ENCODE peak calls at places on chromosomes 5 and 9, in ten cellular contexts. T, L, A, I, B, S, G, M, H and R are unnamed samples.

GRCh38 chr9:27749838-27750237 is 176.6 kb upstream of the C9orf72 start:
- DNase-seq in T (no peak), L (no peak), A (no peak), I (no peak), B (peak), S (no peak), G (peak), M (no peak), H (no peak), R (no peak)

GRCh38 chr5:72280655-72281069 is 39.4 kb downstream of the MRPS27 start:
- DNase-seq in T (no peak), L (no peak), A (peak), I (peak), B (peak), S (peak), G (peak), M (peak), H (peak), R (peak)

GRCh38 chr5:72448368-72448767 is 58.8 kb downstream of the ZNF366 start:
- DNase-seq in T (no peak), L (no peak), A (no peak), I (peak), B (no peak), S (no peak), G (no peak), M (no peak), H (no peak), R (no peak)

GRCh38 chr9:35162605-35163315 is 951 bp downstream of the UNC13B start:
- DNase-seq in T (peak), L (no peak), A (no peak), I (no peak), B (peak), S (no peak), G (no peak), M (no peak), H (no peak), R (peak)

GRCh38 chr9:124950050-124950718 is 9.3 kb upstream of the GOLGA1 start:
- DNase-seq in T (no peak), L (no peak), A (no peak), I (no peak), B (no peak), S (no peak), G (no peak), M (no peak), H (no peak), R (no peak)

GRCh38 chr5:37786855-37787254 is 53.0 kb downstream of the GDNF start:
- DNase-seq in T (no peak), L (no peak), A (peak), I (no peak), B (peak), S (no peak), G (peak), M (no peak), H (peak), R (peak)

GRCh38 chr5:11384441-11385250 is 519.6 kb downstream of the CTNND2 start:
- DNase-seq in T (no peak), L (no peak), A (no peak), I (peak), B (peak), S (peak), G (peak), M (no peak), H (no peak), R (peak)

GRCh38 chr5:165913059-165913458 is 2378.4 kb upstream of the WWC1 start:
- DNase-seq in T (no peak), L (no peak), A (no peak), I (no peak), B (no peak), S (no peak), G (no peak), M (no peak), H (no peak), R (no peak)

GRCh38 chr5:80109549-80110478 is 74.7 kb downstream of the THBS4 start:
- DNase-seq in T (no peak), L (peak), A (no peak), I (peak), B (no peak), S (no peak), G (no peak), M (no peak), H (no peak), R (no peak)

GRCh38 chr9:120869726-120870125 is 7.3 kb downstream of the PHF19 start:
- DNase-seq in T (no peak), L (no peak), A (no peak), I (no peak), B (no peak), S (no peak), G (no peak), M (peak), H (no peak), R (no peak)

GRCh38 chr9:120868676-120869359 is 8.2 kb downstream of the PHF19 start:
- DNase-seq in T (peak), L (peak), A (peak), I (peak), B (peak), S (peak), G (peak), M (peak), H (peak), R (peak)

GRCh38 chr9:120869360-120869687 is 7.7 kb downstream of the PHF19 start:
- DNase-seq in T (no peak), L (no peak), A (no peak), I (no peak), B (no peak), S (no peak), G (no peak), M (no peak), H (no peak), R (no peak)

GRCh38 chr9:120867676-120868338 is 9.2 kb downstream of the PHF19 start:
- DNase-seq in T (no peak), L (no peak), A (no peak), I (no peak), B (no peak), S (no peak), G (no peak), M (no peak), H (no peak), R (no peak)

DNA sequence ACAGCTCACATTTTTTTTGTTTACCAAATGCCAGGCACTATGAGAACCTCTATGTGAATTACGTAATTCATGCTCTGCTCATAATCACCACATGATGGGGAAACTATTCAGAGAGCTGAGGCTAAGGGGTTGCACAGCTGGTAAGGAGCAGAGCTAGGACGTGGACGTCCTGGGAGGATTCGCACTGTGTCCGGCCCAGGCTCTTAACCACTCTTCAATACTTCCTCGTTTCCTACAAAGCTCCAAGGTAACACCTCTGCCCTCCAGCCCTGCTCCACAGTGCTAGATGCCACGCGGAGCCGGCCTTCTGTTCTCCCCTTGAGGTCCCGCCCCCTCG is 8.7 kb downstream of the PHF19 start:
- DNase-seq in T (no peak), L (no peak), A (no peak), I (no peak), B (no peak), S (no peak), G (no peak), M (no peak), H (peak), R (no peak)
- H3K4me3 ChIP-seq in T (peak), L (peak), A (peak), I (peak), B (peak), S (no peak), G (peak), M (no peak), H (peak), R (peak)

GRCh38 chr9:96413312-96414221 is 4.6 kb downstream of the ZNF367 start:
- DNase-seq in T (peak), L (peak), A (no peak), I (no peak), B (no peak), S (no peak), G (no peak), M (peak), H (no peak), R (no peak)
- TF ChIP-seq CTCF in T (no peak), L (no peak), A (no peak), I (no peak), B (no peak), S (no peak), G (no peak), M (no peak), H (no peak), R (no peak)

DNA sequence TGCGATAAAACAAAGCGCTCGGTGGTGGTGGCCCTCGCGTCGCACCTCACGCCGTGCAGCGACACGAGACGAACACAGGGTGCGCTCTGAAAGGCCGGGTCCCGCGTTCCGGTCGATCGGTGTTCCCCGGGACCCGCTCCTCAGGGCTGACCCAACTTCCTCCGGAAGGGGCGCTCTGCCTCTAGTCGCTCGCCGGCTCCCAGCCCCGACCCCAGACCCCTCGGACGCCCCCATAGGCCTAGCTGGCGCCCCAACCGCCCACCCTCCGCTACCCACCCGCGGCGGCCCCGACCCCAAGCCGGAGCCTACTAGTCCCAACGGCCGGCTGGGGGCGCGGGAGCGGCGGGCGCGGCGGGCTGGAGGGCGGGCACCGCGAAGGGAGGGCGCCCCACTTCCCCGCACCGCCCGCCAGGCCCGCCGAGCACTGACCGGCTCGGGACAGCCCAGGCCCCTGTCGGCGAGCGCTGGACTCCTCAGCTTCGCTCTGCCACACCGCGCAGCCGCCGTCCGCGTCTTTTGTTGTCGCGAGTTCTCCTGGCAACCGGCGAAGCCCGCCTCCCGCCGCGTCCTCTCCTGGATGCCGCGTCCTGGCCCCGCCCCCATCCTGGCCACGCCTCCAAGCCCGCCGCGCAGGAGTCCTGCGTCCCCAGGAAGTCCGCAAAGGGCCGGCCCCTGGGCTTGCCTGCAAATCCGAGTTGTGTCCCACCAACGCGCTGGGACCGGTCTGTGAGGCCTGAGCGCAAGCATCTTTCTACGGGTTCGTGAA is at the start of gene KIF27:
- DNase-seq in T (peak), L (peak), A (peak), I (peak), B (peak), S (peak), G (peak), M (peak), H (peak), R (peak)
- H3K4me3 ChIP-seq in T (peak), L (peak), A (peak), I (peak), B (peak), S (peak), G (peak), M (peak), H (peak), R (peak)

GRCh38 chr5:77620404-77620803 is 18.1 kb downstream of the OTP start:
- DNase-seq in T (no peak), L (no peak), A (no peak), I (no peak), B (no peak), S (no peak), G (peak), M (no peak), H (no peak), R (peak)
- TF ChIP-seq CTCF in T (no peak), L (peak), A (no peak), I (no peak), B (no peak), S (peak), G (peak), M (no peak), H (no peak), R (peak)